ENCODE peak calls at places on chromosomes 13 and 19, in seven cellular contexts. L is IMR-90, U is GM12878, E is H1, Z is A549, P is SK-N-SH, X is K562. T is an unnamed sample.

GRCh38 chr13:112680741-112681360 is 9.0 kb upstream of the ATP11A start:
- DNase-seq in L (no peak), U (no peak), E (peak), Z (no peak), P (no peak), X (no peak), T (no peak)

GRCh38 chr19:45528149-45528743 is 21.0 kb downstream of the VASP start:
- DNase-seq in L (peak), U (no peak), E (peak), Z (peak), P (no peak), X (peak), T (no peak)

GRCh38 chr13:22993148-22993547 is 187.6 kb upstream of the SGCG start:
- DNase-seq in L (no peak), U (no peak), E (no peak), Z (no peak), P (no peak), X (no peak), T (no peak)

GRCh38 chr19:44808463-44809371 is at the start of gene BCAM:
- DNase-seq in L (peak), U (no peak), E (peak), Z (peak), P (peak), X (peak), T (peak)

GRCh38 chr19:43784251-43784980 is 3.6 kb upstream of the KCNN4 start:
- DNase-seq in L (peak), U (no peak), E (no peak), Z (peak), P (no peak), X (peak), T (no peak)

GRCh38 chr13:37981932-37982331 is 112.4 kb upstream of the TRPC4 start:
- DNase-seq in L (no peak), U (no peak), E (no peak), Z (no peak), P (no peak), X (no peak), T (no peak)

GRCh38 chr13:55361141-55361540 is 1779.6 kb upstream of the PRR20A start:
- DNase-seq in L (no peak), U (no peak), E (no peak), Z (no peak), P (no peak), X (no peak), T (no peak)

GRCh38 chr19:36837525-36837901 is 674 bp downstream of the ZNF790 start:
- DNase-seq in L (no peak), U (no peak), E (no peak), Z (no peak), P (no peak), X (no peak), T (peak)

GRCh38 chr19:54453921-54454780 is 5.2 kb downstream of the LENG8 start:
- DNase-seq in L (no peak), U (no peak), E (no peak), Z (no peak), P (no peak), X (no peak), T (no peak)

GRCh38 chr19:6527893-6528543 is 2.8 kb upstream of the TNFSF9 start:
- DNase-seq in L (no peak), U (peak), E (no peak), Z (no peak), P (no peak), X (no peak), T (no peak)

GRCh38 chr13:113383089-113383488 is 19.2 kb upstream of the GRTP1 start:
- DNase-seq in L (no peak), U (no peak), E (no peak), Z (no peak), P (no peak), X (no peak), T (no peak)

GRCh38 chr19:5339950-5340636 is 519 bp downstream of the PTPRS start:
- DNase-seq in L (no peak), U (no peak), E (no peak), Z (no peak), P (peak), X (peak), T (no peak)

GRCh38 chr19:52570005-52570861 is at the start of gene ZNF701:
- DNase-seq in L (peak), U (peak), E (peak), Z (peak), P (peak), X (peak), T (peak)

GRCh38 chr19:45104658-45105384 is 11.8 kb downstream of the PPP1R37 start:
- DNase-seq in L (no peak), U (no peak), E (no peak), Z (no peak), P (no peak), X (no peak), T (no peak)

GRCh38 chr19:17805427-17805826 is 10.5 kb downstream of the B3GNT3 start:
- DNase-seq in L (no peak), U (no peak), E (no peak), Z (no peak), P (no peak), X (no peak), T (no peak)

GRCh38 chr13:69601661-69602060 is 506.0 kb upstream of the ATXN8OS start:
- DNase-seq in L (no peak), U (no peak), E (no peak), Z (no peak), P (no peak), X (no peak), T (no peak)

GRCh38 chr13:65907656-65908441 is 1322.3 kb downstream of the PCDH9 start:
- DNase-seq in L (peak), U (no peak), E (no peak), Z (no peak), P (no peak), X (no peak), T (no peak)

GRCh38 chr13:107807306-107808073 is 407.8 kb downstream of the LIG4 start:
- DNase-seq in L (no peak), U (no peak), E (no peak), Z (no peak), P (no peak), X (no peak), T (no peak)

GRCh38 chr13:79528356-79528755 is 47.4 kb downstream of the NDFIP2 start:
- DNase-seq in L (peak), U (no peak), E (no peak), Z (no peak), P (no peak), X (no peak), T (no peak)

GRCh38 chr13:51342706-51343105 is 3.2 kb downstream of the SERPINE3 start:
- DNase-seq in L (peak), U (no peak), E (no peak), Z (no peak), P (no peak), X (no peak), T (no peak)

GRCh38 chr19:10544242-10544752 is 593 bp downstream of the ATG4D start:
- DNase-seq in L (no peak), U (no peak), E (no peak), Z (no peak), P (no peak), X (peak), T (no peak)

GRCh38 chr19:743168-743687 is 7.7 kb upstream of the MISP start:
- DNase-seq in L (no peak), U (no peak), E (no peak), Z (no peak), P (no peak), X (no peak), T (no peak)

GRCh38 chr19:8194528-8195275 is 14.5 kb upstream of the CERS4 start:
- DNase-seq in L (no peak), U (no peak), E (no peak), Z (no peak), P (no peak), X (peak), T (no peak)

GRCh38 chr19:15248106-15248505 is 15.9 kb upstream of the EPHX3 start:
- DNase-seq in L (peak), U (no peak), E (no peak), Z (no peak), P (no peak), X (no peak), T (no peak)

GRCh38 chr19:53906211-53907192 is 2.6 kb upstream of the CACNG7 start:
- DNase-seq in L (no peak), U (no peak), E (peak), Z (no peak), P (peak), X (peak), T (no peak)

DNA sequence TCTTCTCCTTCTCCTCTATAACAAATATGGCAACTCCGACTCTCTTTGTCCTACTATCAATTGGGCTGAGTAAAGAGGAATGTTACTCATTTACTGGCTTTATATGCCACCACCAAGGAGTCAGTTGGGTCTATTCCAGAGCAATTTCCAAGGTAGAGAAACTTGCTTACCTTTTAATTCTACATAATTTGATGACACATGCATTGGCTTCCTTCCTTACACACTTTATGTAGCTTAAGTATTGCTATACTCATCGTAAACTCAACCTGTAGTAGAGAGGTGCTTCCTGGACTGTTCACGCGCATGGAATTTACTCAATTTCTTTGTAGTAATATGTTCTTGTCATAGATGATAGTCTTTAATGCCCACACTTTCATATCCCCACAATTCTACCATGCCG is 160.7 kb downstream of the LMO7 start:
- DNase-seq in L (no peak), U (no peak), E (no peak), Z (no peak), P (no peak), X (no peak), T (no peak)
- TF ChIP-seq USF2 in L (no peak), U (no peak), E (no peak), Z (no peak), P (no peak), X (no peak), T (no peak)

GRCh38 chr13:33228645-33229445 is 56.7 kb downstream of the STARD13 start:
- DNase-seq in L (peak), U (no peak), E (no peak), Z (peak), P (peak), X (peak), T (peak)
- TF ChIP-seq RAD21 in L (peak), U (peak), E (peak), Z (peak), P (peak), X (peak), T (peak)

GRCh38 chr19:16327911-16328823 is 3.5 kb downstream of the KLF2 start:
- DNase-seq in L (peak), U (no peak), E (no peak), Z (peak), P (no peak), X (peak), T (no peak)

GRCh38 chr19:16332991-16333624 is 8.5 kb downstream of the KLF2 start:
- DNase-seq in L (no peak), U (no peak), E (no peak), Z (no peak), P (no peak), X (no peak), T (no peak)

GRCh38 chr19:16330368-16330801 is 5.8 kb downstream of the KLF2 start:
- DNase-seq in L (peak), U (no peak), E (no peak), Z (peak), P (no peak), X (peak), T (peak)

GRCh38 chr19:16328824-16329482 is 4.3 kb downstream of the KLF2 start:
- DNase-seq in L (peak), U (no peak), E (no peak), Z (peak), P (no peak), X (peak), T (no peak)

DNA sequence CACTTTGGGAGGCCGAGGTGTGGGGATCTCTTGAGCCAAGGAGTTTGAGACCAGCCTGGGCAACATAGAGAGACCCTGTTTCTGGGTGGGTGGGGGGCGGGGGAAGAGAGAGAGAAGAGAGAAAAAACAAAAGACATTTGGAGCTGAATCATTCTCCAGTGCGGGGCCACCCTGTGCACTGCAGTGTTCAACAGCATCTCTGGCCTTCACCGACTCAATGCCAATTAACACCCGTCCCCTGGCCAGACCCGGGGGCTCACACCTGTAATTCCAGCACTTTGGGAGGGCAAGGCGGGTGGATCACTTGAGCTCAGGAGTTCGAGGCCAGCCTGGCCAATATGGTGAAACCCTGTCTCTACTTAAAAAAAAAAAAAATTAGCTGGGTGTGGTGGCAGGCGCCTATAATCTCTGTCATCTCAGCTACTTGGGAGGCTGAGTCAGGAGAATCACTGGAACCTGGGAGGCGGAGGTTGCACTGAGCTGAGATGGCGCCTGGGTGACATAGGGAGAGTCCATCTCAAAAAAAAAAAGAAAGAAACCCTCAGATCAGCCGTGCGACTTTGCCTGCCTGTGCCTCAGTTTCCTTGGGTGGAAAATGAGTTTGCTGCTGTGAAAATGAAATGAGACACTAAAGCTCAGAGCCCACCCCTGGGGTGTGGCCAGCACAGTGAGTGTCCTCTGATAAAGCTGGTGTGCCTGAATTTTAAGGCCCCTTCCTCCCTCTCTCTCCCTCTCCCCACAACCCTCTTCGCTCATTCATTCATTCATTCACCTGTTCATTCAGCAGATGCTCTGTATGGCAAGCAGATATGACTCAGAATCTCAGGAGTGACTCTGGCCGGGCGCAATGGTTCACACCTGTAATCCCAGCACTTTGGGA is 6.4 kb downstream of the KLF2 start:
- DNase-seq in L (no peak), U (no peak), E (no peak), Z (no peak), P (no peak), X (no peak), T (no peak)
- TF ChIP-seq USF2 in L (no peak), U (no peak), E (no peak), Z (no peak), P (no peak), X (no peak), T (no peak)

GRCh38 chr13:32314968-32315254 is 252 bp downstream of the ZAR1L start:
- DNase-seq in L (peak), U (no peak), E (no peak), Z (peak), P (peak), X (peak), T (peak)
- TF ChIP-seq RAD21 in L (no peak), U (no peak), E (no peak), Z (no peak), P (no peak), X (no peak), T (no peak)

DNA sequence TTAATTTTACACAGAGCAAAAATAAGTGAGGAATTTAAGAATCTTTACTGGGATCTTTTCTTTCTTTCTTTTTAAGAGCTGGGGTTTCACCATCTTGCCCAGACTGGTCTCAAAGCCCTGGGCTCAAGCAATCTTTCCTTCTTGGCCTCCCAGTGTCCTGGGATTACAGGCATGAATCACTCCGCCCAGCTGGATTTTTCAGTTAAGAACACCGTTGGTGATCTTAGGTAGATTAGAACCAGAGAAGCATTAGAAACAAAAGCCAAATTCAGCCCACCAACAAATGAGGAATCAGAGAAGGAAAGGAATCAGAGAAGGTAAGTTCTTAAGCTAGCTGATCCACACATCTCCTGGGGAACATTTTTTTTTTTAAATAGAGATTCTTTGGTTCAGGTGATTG is 34.2 kb downstream of the EPSTI1 start:
- DNase-seq in L (no peak), U (no peak), E (no peak), Z (no peak), P (no peak), X (no peak), T (no peak)
- TF ChIP-seq USF2 in L (no peak), U (no peak), E (no peak), Z (no peak), P (no peak), X (no peak), T (no peak)

DNA sequence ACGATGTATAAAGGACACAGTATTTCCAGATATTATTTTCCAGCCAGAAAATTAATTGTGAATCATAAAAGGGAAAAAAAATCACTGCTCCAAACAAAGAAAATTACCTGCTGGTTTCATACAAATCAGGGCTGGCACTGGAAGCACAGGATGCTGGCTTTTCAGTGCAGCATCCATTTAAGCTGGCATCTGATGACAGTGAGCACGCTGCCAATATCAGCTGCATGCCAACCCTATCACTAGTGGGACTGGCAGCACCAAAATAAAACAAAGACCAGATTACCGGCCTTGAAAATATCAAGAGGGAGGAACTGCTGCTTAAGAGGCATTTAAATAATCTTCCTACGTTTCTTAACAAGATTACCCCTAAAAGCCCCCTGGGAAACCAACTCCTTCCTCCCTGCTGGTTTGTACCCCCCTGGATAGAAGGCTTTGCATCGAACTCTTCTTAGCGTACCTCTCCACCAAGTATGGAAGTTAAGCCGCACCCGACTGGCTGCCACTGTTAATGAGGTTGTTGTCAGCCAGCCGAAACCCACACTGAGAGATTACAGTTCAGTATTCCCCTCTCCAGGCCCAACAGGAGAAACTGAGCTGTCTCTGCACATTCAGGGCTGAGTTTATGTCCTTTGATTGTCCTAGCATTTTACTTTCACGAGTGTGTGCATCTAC is 257.8 kb downstream of the EFNB2 start:
- DNase-seq in L (no peak), U (no peak), E (no peak), Z (no peak), P (no peak), X (no peak), T (no peak)
- TF ChIP-seq RAD21 in L (no peak), U (no peak), E (no peak), Z (no peak), P (no peak), X (no peak), T (no peak)

GRCh38 chr13:44810067-44810840 is 179.0 kb downstream of the NUFIP1 start:
- DNase-seq in L (no peak), U (no peak), E (no peak), Z (peak), P (peak), X (no peak), T (no peak)
- TF ChIP-seq USF2 in L (no peak), U (no peak), E (no peak), Z (no peak), P (no peak), X (no peak), T (no peak)